ENCODE peak calls at places on chromosomes 6 and 20, in seven cellular contexts. X is AG04450, N is transverse colon, P is hepatocyte, E is breast epithelium, M is fibroblast of pulmonary artery, J is HCT116. D is an unnamed sample.

GRCh38 chr6:46749731-46750130 is 3.0 kb downstream of the ANKRD66 start:
- DNase-seq in J (no peak), E (no peak), X (no peak), N (no peak), M (no peak), P (no peak), D (no peak)

GRCh38 chr6:140082867-140083297 is 708.4 kb upstream of the CITED2 start:
- DNase-seq in J (no peak), X (no peak), N (no peak), E (no peak), P (no peak), M (peak; percentile 76), D (no peak)

GRCh38 chr6:168136001-168136400 is 57.0 kb upstream of the FRMD1 start:
- DNase-seq in P (no peak), X (no peak), J (no peak), M (no peak), E (no peak), N (no peak), D (no peak)

GRCh38 chr20:47189060-47189459 is 167.4 kb downstream of the ZMYND8 start:
- DNase-seq in M (no peak), J (no peak), P (no peak), E (no peak), N (no peak), X (no peak), D (no peak)

GRCh38 chr6:105783333-105783945 is 302.7 kb upstream of the PRDM1 start:
- DNase-seq in P (no peak), N (no peak), E (no peak), M (no peak), J (no peak), X (no peak), D (no peak)

GRCh38 chr6:111957623-111958315 is 84.5 kb upstream of the FYN start:
- DNase-seq in E (no peak), P (no peak), X (no peak), N (no peak), J (peak; percentile 13), M (no peak), D (no peak)

GRCh38 chr6:118768904-118769325 is 117.5 kb upstream of the CEP85L start:
- DNase-seq in J (no peak), X (no peak), N (no peak), M (peak; percentile 24), E (no peak), P (no peak), D (no peak)

GRCh38 chr6:157982297-157982579 is 575 bp downstream of the SYNJ2 start:
- DNase-seq in E (peak; percentile 52), P (peak; percentile 72), N (peak; percentile 68), M (no peak), X (no peak), J (no peak), D (no peak)

GRCh38 chr6:161549977-161550655 is 276.3 kb upstream of the AGPAT4 start:
- DNase-seq in X (no peak), J (peak; percentile 21), P (peak; percentile 13), M (no peak), E (no peak), N (no peak), D (no peak)

GRCh38 chr6:70280462-70280861 is 22.4 kb downstream of the COL9A1 start:
- DNase-seq in J (no peak), N (peak; percentile 21), P (peak; percentile 23), E (no peak), M (no peak), X (no peak), D (no peak)

GRCh38 chr6:11423667-11424066 is 113.9 kb upstream of the TMEM170B start:
- DNase-seq in E (no peak), X (no peak), N (no peak), M (peak; percentile 35), J (no peak), P (no peak), D (no peak)

GRCh38 chr6:147204843-147205311 is 660 bp downstream of the STXBP5 start:
- DNase-seq in E (no peak), J (no peak), N (no peak), M (no peak), X (no peak), P (no peak), D (no peak)

GRCh38 chr20:34271961-34272360 is 30.7 kb downstream of the ASIP start:
- DNase-seq in N (no peak), X (no peak), P (no peak), J (no peak), M (peak; percentile 91), E (no peak), D (no peak)

GRCh38 chr6:157245486-157245885 is 77.8 kb downstream of the TMEM242 start:
- DNase-seq in E (no peak), M (no peak), J (no peak), N (no peak), P (no peak), X (no peak), D (no peak)

GRCh38 chr20:62202676-62203377 is 17.3 kb downstream of the HRH3 start:
- DNase-seq in X (no peak), P (no peak), M (no peak), J (no peak), N (no peak), E (no peak), D (no peak)

GRCh38 chr6:136317023-136317649 is 27.5 kb upstream of the BCLAF1 start:
- DNase-seq in M (peak; percentile 83), E (peak; percentile 56), X (peak; percentile 48), N (peak; percentile 63), P (peak; percentile 82), J (peak; percentile 71), D (peak; percentile 47)

GRCh38 chr6:11120273-11121005 is 8.9 kb upstream of the ERVFRD-1 start:
- DNase-seq in N (no peak), E (no peak), J (no peak), X (no peak), P (no peak), M (peak; percentile 55), D (peak; percentile 49)

GRCh38 chr20:61934716-61935530 is 130.8 kb downstream of the TAF4 start:
- DNase-seq in X (no peak), E (peak; percentile 50), J (no peak), P (no peak), M (no peak), N (no peak), D (no peak)

GRCh38 chr20:42441862-42442196 is 747.9 kb downstream of the PTPRT start:
- DNase-seq in X (no peak), M (no peak), P (no peak), J (no peak), E (no peak), N (no peak), D (no peak)

GRCh38 chr6:30684386-30685156 is 1.9 kb downstream of the PPP1R18 start:
- DNase-seq in N (peak; percentile 67), X (no peak), M (peak; percentile 50), J (no peak), P (no peak), E (no peak), D (no peak)

GRCh38 chr6:36659271-36659670 is 19.2 kb upstream of the CDKN1A start:
- DNase-seq in M (peak; percentile 96), X (no peak), P (peak; percentile 69), N (no peak), J (no peak), E (no peak), D (peak; percentile 88)

GRCh38 chr6:36657942-36658544 is 20.5 kb upstream of the CDKN1A start:
- DNase-seq in P (no peak), E (no peak), N (no peak), J (no peak), M (peak; percentile 47), X (no peak), D (no peak)

GRCh38 chr6:36656441-36656840 is 22.1 kb upstream of the CDKN1A start:
- DNase-seq in J (no peak), M (no peak), X (no peak), N (no peak), E (no peak), P (no peak), D (no peak)

GRCh38 chr6:36655073-36655847 is 23.3 kb upstream of the CDKN1A start:
- DNase-seq in E (no peak), J (no peak), P (no peak), N (no peak), X (no peak), M (no peak), D (peak; percentile 75)

GRCh38 chr6:36657265-36657664 is 21.2 kb upstream of the CDKN1A start:
- DNase-seq in E (no peak), X (no peak), M (no peak), J (no peak), P (no peak), N (no peak), D (no peak)
- TF ChIP-seq CTCF in E (no peak), X (no peak), M (no peak), J (no peak), P (no peak), N (peak; percentile 7), D (no peak)

DNA sequence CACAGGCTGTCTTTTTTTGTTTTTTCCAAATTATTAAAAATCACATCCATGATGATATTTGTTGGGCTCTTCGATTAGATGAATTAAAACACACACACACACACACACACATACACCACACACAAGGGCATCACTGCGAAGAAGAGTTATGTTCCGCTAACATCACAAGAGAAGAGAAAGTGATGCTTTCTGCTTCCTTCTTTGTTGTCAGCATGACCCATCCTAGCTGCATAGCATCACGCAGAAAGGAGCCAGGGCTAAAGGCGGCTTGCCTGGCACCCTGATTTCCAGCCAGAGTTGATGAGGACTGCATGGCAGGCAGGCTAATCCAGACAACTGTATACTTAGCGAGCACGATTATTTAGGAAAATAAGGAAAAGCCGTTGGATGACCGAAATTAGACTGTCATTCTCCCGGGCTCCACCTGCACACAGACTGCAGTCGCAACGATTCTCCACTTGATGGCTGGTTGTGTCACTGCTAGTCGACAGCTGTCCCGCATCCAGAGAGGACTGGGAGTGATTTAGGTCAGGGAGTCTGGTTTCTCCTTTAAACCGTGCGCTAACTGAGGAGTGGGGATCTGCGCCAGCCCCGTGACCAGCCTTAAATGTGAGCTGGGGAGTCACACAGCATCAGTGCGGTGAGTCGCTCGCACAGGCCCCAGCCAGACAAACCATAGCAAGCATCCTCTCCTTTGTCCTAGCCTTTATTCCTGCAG is 70.6 kb upstream of the SOX4 start:
- DNase-seq in N (no peak), J (no peak), M (no peak), P (no peak), E (no peak), X (no peak), D (no peak)
- H3K4me3 ChIP-seq in N (no peak overlapping the region), J (no peak overlapping the region), M (no peak overlapping the region), P (no peak overlapping the region), E (no peak overlapping the region), X (no peak overlapping the region), D (no peak overlapping the region)

DNA sequence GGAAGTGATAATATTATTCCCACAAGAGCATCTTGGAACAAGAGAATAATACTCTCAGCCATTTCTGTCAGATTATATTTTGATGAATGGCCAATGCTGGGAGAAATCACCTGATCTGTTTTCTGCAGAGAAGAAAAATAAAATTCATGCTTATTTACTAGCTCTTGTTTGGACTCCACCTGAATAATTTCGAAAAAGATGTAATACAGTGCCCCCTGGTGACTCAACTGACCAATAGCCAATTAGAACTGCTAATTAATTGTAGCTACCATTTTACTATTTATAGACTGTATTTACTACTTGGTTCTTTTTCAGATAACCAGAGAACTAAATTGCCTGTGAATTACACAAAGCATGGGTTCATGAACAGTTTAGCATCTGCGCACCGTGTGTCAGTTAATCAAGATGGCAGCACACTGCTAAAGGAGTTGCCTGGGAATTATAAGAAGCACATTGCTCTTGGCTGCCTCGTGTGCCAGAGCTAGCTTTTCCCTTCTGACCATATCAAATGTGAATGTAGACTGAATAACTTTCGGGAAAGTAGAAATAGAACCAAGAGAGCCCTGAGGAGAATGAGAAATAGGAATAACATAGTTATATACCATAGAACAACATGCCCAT is 78.6 kb upstream of the TRDN start:
- DNase-seq in N (no peak), E (no peak), J (peak; percentile 7), M (peak; percentile 25), X (no peak), P (peak; percentile 49), D (no peak)
- TF ChIP-seq CTCF in N (peak; percentile 40), E (peak; percentile 43), J (peak; percentile 41), M (peak; percentile 38), X (peak; percentile 33), P (peak; percentile 73), D (peak; percentile 10)

GRCh38 chr6:85081102-85081501 is 316.7 kb upstream of the TBX18 start:
- DNase-seq in X (no peak), E (no peak), M (no peak), P (no peak), J (no peak), N (no peak), D (no peak)
- H3K4me3 ChIP-seq in X (no peak overlapping the region), E (no peak overlapping the region), M (no peak overlapping the region), P (no peak overlapping the region), J (no peak overlapping the region), N (no peak overlapping the region), D (no peak overlapping the region)

D was measured in HFF-Myc.